ENCODE peak calls at places on chromosome 9, in five cellular contexts. W, T, B, A and Y are unnamed samples.

GRCh38 chr9:107268560-107268959 is 14.5 kb upstream of the RAD23B start:
- ATAC-seq in W (no peak), T (no peak), B (no peak), A (no peak), Y (no peak)

GRCh38 chr9:27337833-27338526 is 41.0 kb upstream of the EQTN start:
- ATAC-seq in W (peak), T (no peak), B (peak), A (no peak), Y (no peak)

GRCh38 chr9:92600075-92600741 is 64.4 kb upstream of the ECM2 start:
- ATAC-seq in W (peak), T (no peak), B (no peak), A (no peak), Y (no peak)

GRCh38 chr9:88272986-88273385 is 115.3 kb upstream of the SPIN1 start:
- ATAC-seq in W (no peak), T (no peak), B (no peak), A (peak), Y (no peak)

GRCh38 chr9:79742145-79742820 is 170.5 kb downstream of the TLE4 start:
- ATAC-seq in W (peak), T (no peak), B (no peak), A (peak), Y (no peak)

GRCh38 chr9:114034663-114035062 is 43.4 kb downstream of the AMBP start:
- ATAC-seq in W (no peak), T (no peak), B (no peak), A (no peak), Y (no peak)

GRCh38 chr9:124077915-124078572 is 66.5 kb downstream of the LHX2 start:
- ATAC-seq in W (no peak), T (no peak), B (no peak), A (no peak), Y (no peak)

GRCh38 chr9:132319421-132320110 is 35.2 kb downstream of the SETX start:
- ATAC-seq in W (peak), T (no peak), B (no peak), A (peak), Y (no peak)

GRCh38 chr9:13719410-13719809 is 439.9 kb upstream of the MPDZ start:
- ATAC-seq in W (no peak), T (no peak), B (no peak), A (no peak), Y (no peak)

GRCh38 chr9:81557957-81558791 is 131.2 kb downstream of the TLE1 start:
- ATAC-seq in W (peak), T (no peak), B (peak), A (no peak), Y (no peak)

GRCh38 chr9:126550891-126551351 is 62.8 kb upstream of the LMX1B start:
- ATAC-seq in W (no peak), T (no peak), B (no peak), A (no peak), Y (no peak)

GRCh38 chr9:71250626-71251025 is 129.2 kb upstream of the TRPM3 start:
- ATAC-seq in W (no peak), T (no peak), B (no peak), A (peak), Y (no peak)

GRCh38 chr9:7534211-7534935 is 265.2 kb downstream of the DMAC1 start:
- ATAC-seq in W (no peak), T (peak), B (no peak), A (no peak), Y (peak)

GRCh38 chr9:36835271-36835996 is 198.6 kb downstream of the PAX5 start:
- ATAC-seq in W (no peak), T (no peak), B (no peak), A (no peak), Y (no peak)

GRCh38 chr9:5352637-5353248 is 13.1 kb upstream of the RLN1 start:
- ATAC-seq in W (no peak), T (peak), B (no peak), A (no peak), Y (peak)

GRCh38 chr9:91589101-91589553 is 165.5 kb upstream of the NFIL3 start:
- ATAC-seq in W (peak), T (peak), B (peak), A (no peak), Y (peak)

GRCh38 chr9:133870598-133871595 is 121.2 kb downstream of the VAV2 start:
- ATAC-seq in W (no peak), T (no peak), B (no peak), A (no peak), Y (no peak)

GRCh38 chr9:8036914-8037524 is 237.4 kb upstream of the DMAC1 start:
- ATAC-seq in W (no peak), T (no peak), B (no peak), A (no peak), Y (no peak)

GRCh38 chr9:80070071-80070742 is 498.4 kb downstream of the TLE4 start:
- ATAC-seq in W (no peak), T (no peak), B (no peak), A (no peak), Y (no peak)

GRCh38 chr9:95137587-95138145 is 179.8 kb downstream of the FANCC start:
- ATAC-seq in W (peak), T (no peak), B (no peak), A (no peak), Y (no peak)

GRCh38 chr9:136231478-136232297 is 13.9 kb downstream of the QSOX2 start:
- ATAC-seq in W (peak), T (no peak), B (no peak), A (no peak), Y (peak)

GRCh38 chr9:6302417-6302816 is 25.8 kb upstream of the TPD52L3 start:
- ATAC-seq in W (no peak), T (no peak), B (no peak), A (no peak), Y (no peak)

GRCh38 chr9:94929373-94929764 is 202.9 kb downstream of the AOPEP start:
- ATAC-seq in W (peak), T (no peak), B (no peak), A (no peak), Y (no peak)

GRCh38 chr9:124786881-124787573 is 10.1 kb downstream of the OLFML2A start:
- ATAC-seq in W (no peak), T (no peak), B (no peak), A (no peak), Y (no peak)